ENCODE peak calls at places on chromosome 4, in ten cellular contexts. K, X, C, M, A, V, Y, W, N and Q are unnamed samples.

GRCh38 chr4:28868831-28869230 is 1851.3 kb upstream of the PCDH7 start:
- DNase-seq in N (peak), M (peak), V (no peak), A (no peak), Y (no peak), X (no peak), K (no peak), C (no peak), W (no peak), Q (no peak)

GRCh38 chr4:138951764-138952163 is 63.8 kb upstream of the NOCT start:
- DNase-seq in Y (no peak), X (no peak), A (no peak), M (no peak), C (no peak), V (no peak), K (no peak), N (no peak), W (no peak), Q (no peak)

GRCh38 chr4:183638436-183638835 is 20.5 kb downstream of the RWDD4 start:
- DNase-seq in M (peak), C (no peak), N (peak), A (no peak), W (no peak), V (no peak), K (no peak), Y (peak), X (no peak), Q (no peak)

GRCh38 chr4:106627071-106627470 is 258.5 kb upstream of the GIMD1 start:
- DNase-seq in C (no peak), V (no peak), X (no peak), Y (no peak), W (no peak), A (no peak), M (no peak), K (no peak), N (no peak), Q (no peak)

GRCh38 chr4:163269156-163269555 is 63.2 kb downstream of the NPY1R start:
- DNase-seq in V (no peak), K (no peak), W (no peak), A (no peak), C (no peak), Y (no peak), N (no peak), X (no peak), M (no peak), Q (no peak)

GRCh38 chr4:67393699-67394281 is 151.5 kb downstream of the CENPC start:
- DNase-seq in V (no peak), C (no peak), K (peak), A (no peak), X (peak), M (peak), Y (peak), N (peak), W (peak), Q (no peak)

GRCh38 chr4:131499139-131499873 is 1649.8 kb upstream of the PCDH10 start:
- DNase-seq in C (no peak), W (peak), A (no peak), K (no peak), X (no peak), M (peak), Y (peak), V (no peak), N (peak), Q (no peak)

GRCh38 chr4:98512918-98513317 is 145.5 kb downstream of the TSPAN5 start:
- DNase-seq in A (no peak), X (no peak), V (no peak), M (no peak), N (no peak), W (no peak), Y (no peak), K (no peak), C (no peak), Q (no peak)

GRCh38 chr4:102687373-102687981 is 73.3 kb downstream of the MANBA start:
- DNase-seq in Y (no peak), N (no peak), K (no peak), X (no peak), A (no peak), M (peak), W (peak), C (no peak), V (no peak), Q (no peak)

GRCh38 chr4:87657525-87657924 is 7.4 kb downstream of the DMP1 start:
- DNase-seq in Y (no peak), V (no peak), W (no peak), C (no peak), K (no peak), A (no peak), X (no peak), M (peak), N (peak), Q (no peak)

GRCh38 chr4:15677507-15677988 is 4.1 kb upstream of the FAM200B start:
- DNase-seq in A (no peak), M (peak), X (no peak), Y (no peak), V (no peak), C (no peak), W (peak), N (peak), K (no peak), Q (no peak)

GRCh38 chr4:4425696-4426095 is 38.8 kb downstream of the NSG1 start:
- DNase-seq in W (no peak), X (no peak), M (no peak), C (no peak), K (no peak), N (no peak), V (no peak), A (no peak), Y (no peak), Q (no peak)

GRCh38 chr4:41319553-41319952 is 62.8 kb downstream of the UCHL1 start:
- DNase-seq in M (peak), W (no peak), A (no peak), K (no peak), Y (no peak), C (no peak), X (peak), V (no peak), N (peak), Q (no peak)

GRCh38 chr4:84232311-84233095 is 266.6 kb downstream of the NKX6-1 start:
- DNase-seq in Y (no peak), X (no peak), K (no peak), M (no peak), V (no peak), C (no peak), W (no peak), A (no peak), N (no peak), Q (no peak)

GRCh38 chr4:155899891-155900290 is 3.6 kb upstream of the TDO2 start:
- DNase-seq in N (no peak), V (no peak), Y (no peak), A (no peak), M (peak), K (no peak), C (no peak), W (no peak), X (no peak), Q (no peak)

GRCh38 chr4:74610491-74610890 is 165.6 kb downstream of the AREG start:
- DNase-seq in N (no peak), A (no peak), M (no peak), W (no peak), X (no peak), C (no peak), Y (no peak), K (no peak), V (no peak), Q (no peak)

GRCh38 chr4:186725422-186726149 is 1.9 kb upstream of the FAT1 start:
- DNase-seq in X (peak), K (no peak), C (no peak), Y (peak), N (peak), W (peak), M (peak), A (peak), V (peak), Q (peak)

GRCh38 chr4:16360694-16361262 is 134.5 kb upstream of the TAPT1 start:
- DNase-seq in N (no peak), X (no peak), A (no peak), C (no peak), V (no peak), M (no peak), K (no peak), W (no peak), Y (no peak), Q (no peak)

GRCh38 chr4:76987153-76987562 is 37.6 kb downstream of the SEPTIN11 start:
- DNase-seq in C (no peak), K (no peak), W (no peak), A (no peak), V (no peak), Y (peak), M (peak), N (peak), X (no peak), Q (peak)

GRCh38 chr4:54332577-54332976 is 103.5 kb downstream of the PDGFRA start:
- DNase-seq in X (no peak), K (no peak), W (no peak), A (no peak), Y (no peak), C (no peak), V (no peak), M (no peak), N (no peak), Q (no peak)

GRCh38 chr4:79364048-79364447 is 38.2 kb upstream of the NAA11 start:
- DNase-seq in N (no peak), X (no peak), M (no peak), C (no peak), W (no peak), V (no peak), A (no peak), K (no peak), Y (no peak), Q (no peak)

GRCh38 chr4:123256006-123256405 is 140.6 kb upstream of the SPRY1 start:
- DNase-seq in V (no peak), X (no peak), A (no peak), K (no peak), C (no peak), Y (no peak), M (no peak), N (no peak), W (no peak), Q (no peak)

GRCh38 chr4:64682946-64683345 is 273.7 kb upstream of the TECRL start:
- DNase-seq in N (no peak), K (no peak), A (no peak), M (peak), W (no peak), Y (no peak), X (no peak), V (no peak), C (no peak), Q (no peak)

GRCh38 chr4:74794341-74794801 is at the start of gene BTC:
- DNase-seq in A (peak), N (peak), K (no peak), W (peak), M (peak), X (peak), C (no peak), Y (no peak), V (no peak), Q (peak)

GRCh38 chr4:148397771-148398170 is 44.4 kb downstream of the NR3C2 start:
- DNase-seq in W (no peak), N (no peak), V (no peak), C (no peak), K (no peak), M (no peak), X (no peak), Y (no peak), A (no peak), Q (no peak)